ENCODE peak calls at places on chromosomes 1 and 21, in nine cellular contexts. One of them, this sample, is unnamed.

GRCh38 chr1:112852934-112853333 is 103.1 kb downstream of the SLC16A1 start:
- DNase-seq in right lobe of liver: no peak
- DNase-seq in adrenal gland: no peak
- DNase-seq in endodermal cell: no peak
- DNase-seq in Peyer's patch: no peak
- DNase-seq in pancreas: no peak
- DNase-seq in H9: no peak
- DNase-seq in SJCRH30: no peak
- DNase-seq in left ventricle myocardium inferior: no peak
- DNase-seq in this sample: no peak

GRCh38 chr1:202144510-202145324 is at the start of gene ARL8A:
- DNase-seq in adrenal gland: no peak
- DNase-seq in H9: no peak
- DNase-seq in endodermal cell: peak; percentile 86
- DNase-seq in pancreas: peak; percentile 69
- DNase-seq in left ventricle myocardium inferior: peak; percentile 82
- DNase-seq in Peyer's patch: peak; percentile 88
- DNase-seq in right lobe of liver: peak; percentile 86
- DNase-seq in SJCRH30: peak; percentile 60
- DNase-seq in this sample: peak; percentile 80

GRCh38 chr1:212219679-212220463 is 65.3 kb upstream of the PPP2R5A start:
- DNase-seq in endodermal cell: peak; percentile 68
- DNase-seq in H9: no peak
- DNase-seq in SJCRH30: peak; percentile 47
- DNase-seq in Peyer's patch: no peak
- DNase-seq in left ventricle myocardium inferior: no peak
- DNase-seq in adrenal gland: no peak
- DNase-seq in right lobe of liver: no peak
- DNase-seq in pancreas: no peak
- DNase-seq in this sample: no peak

GRCh38 chr1:39959651-39960333 is 4.8 kb downstream of the MFSD2A start:
- DNase-seq in pancreas: no peak
- DNase-seq in right lobe of liver: peak; percentile 70
- DNase-seq in H9: no peak
- DNase-seq in SJCRH30: no peak
- DNase-seq in left ventricle myocardium inferior: no peak
- DNase-seq in Peyer's patch: no peak
- DNase-seq in endodermal cell: no peak
- DNase-seq in adrenal gland: no peak
- DNase-seq in this sample: no peak

GRCh38 chr1:183622884-183623785 is 12.4 kb downstream of the ARPC5 start:
- DNase-seq in SJCRH30: peak; percentile 72
- DNase-seq in H9: peak; percentile 55
- DNase-seq in left ventricle myocardium inferior: peak; percentile 33
- DNase-seq in endodermal cell: peak; percentile 82
- DNase-seq in pancreas: peak; percentile 40
- DNase-seq in right lobe of liver: no peak
- DNase-seq in Peyer's patch: peak; percentile 77
- DNase-seq in adrenal gland: peak; percentile 54
- DNase-seq in this sample: peak; percentile 61

GRCh38 chr1:220983877-220984635 is 104.8 kb downstream of the HLX start:
- DNase-seq in pancreas: no peak
- DNase-seq in left ventricle myocardium inferior: no peak
- DNase-seq in right lobe of liver: peak; percentile 61
- DNase-seq in adrenal gland: no peak
- DNase-seq in Peyer's patch: no peak
- DNase-seq in SJCRH30: peak; percentile 17
- DNase-seq in H9: peak; percentile 59
- DNase-seq in endodermal cell: peak; percentile 84
- DNase-seq in this sample: no peak

GRCh38 chr1:29539971-29540370 is 303.6 kb downstream of the PTPRU start:
- DNase-seq in right lobe of liver: no peak
- DNase-seq in pancreas: no peak
- DNase-seq in Peyer's patch: peak; percentile 40
- DNase-seq in adrenal gland: no peak
- DNase-seq in left ventricle myocardium inferior: no peak
- DNase-seq in endodermal cell: peak; percentile 8
- DNase-seq in SJCRH30: no peak
- DNase-seq in H9: no peak
- DNase-seq in this sample: no peak

GRCh38 chr1:243275316-243275715 is 19.5 kb downstream of the SDCCAG8 start:
- DNase-seq in left ventricle myocardium inferior: no peak
- DNase-seq in H9: no peak
- DNase-seq in SJCRH30: no peak
- DNase-seq in Peyer's patch: no peak
- DNase-seq in right lobe of liver: no peak
- DNase-seq in endodermal cell: no peak
- DNase-seq in pancreas: no peak
- DNase-seq in adrenal gland: no peak
- DNase-seq in this sample: no peak

GRCh38 chr1:191022856-191023255 is 545.2 kb upstream of the BRINP3 start:
- DNase-seq in right lobe of liver: no peak
- DNase-seq in Peyer's patch: no peak
- DNase-seq in endodermal cell: no peak
- DNase-seq in left ventricle myocardium inferior: no peak
- DNase-seq in pancreas: no peak
- DNase-seq in adrenal gland: no peak
- DNase-seq in SJCRH30: peak; percentile 6
- DNase-seq in H9: no peak
- DNase-seq in this sample: no peak

GRCh38 chr1:203136409-203137042 is 9.0 kb downstream of the ADORA1 start:
- DNase-seq in pancreas: no peak
- DNase-seq in H9: no peak
- DNase-seq in right lobe of liver: no peak
- DNase-seq in adrenal gland: no peak
- DNase-seq in endodermal cell: no peak
- DNase-seq in left ventricle myocardium inferior: no peak
- DNase-seq in SJCRH30: no peak
- DNase-seq in Peyer's patch: no peak
- DNase-seq in this sample: no peak

GRCh38 chr21:30243691-30244090 is 27.8 kb upstream of the CLDN8 start:
- DNase-seq in pancreas: no peak
- DNase-seq in H9: no peak
- DNase-seq in left ventricle myocardium inferior: no peak
- DNase-seq in SJCRH30: no peak
- DNase-seq in adrenal gland: no peak
- DNase-seq in Peyer's patch: no peak
- DNase-seq in endodermal cell: no peak
- DNase-seq in right lobe of liver: no peak
- DNase-seq in this sample: no peak

GRCh38 chr1:27622828-27623227 is 12.2 kb downstream of the FGR start:
- DNase-seq in right lobe of liver: no peak
- DNase-seq in pancreas: no peak
- DNase-seq in SJCRH30: no peak
- DNase-seq in Peyer's patch: no peak
- DNase-seq in left ventricle myocardium inferior: no peak
- DNase-seq in endodermal cell: peak; percentile 74
- DNase-seq in adrenal gland: peak; percentile 12
- DNase-seq in H9: peak; percentile 74
- DNase-seq in this sample: no peak
- H3K4me1 ChIP-seq in right lobe of liver: no peaks in the 10 kb centered on the region
- H3K4me1 ChIP-seq in pancreas: no peaks in the 10 kb centered on the region
- H3K4me1 ChIP-seq in SJCRH30: no peaks in the 10 kb centered on the region
- H3K4me1 ChIP-seq in Peyer's patch: peaks cover 5% of the 10 kb centered on the region
- H3K4me1 ChIP-seq in left ventricle myocardium inferior: peaks cover 22% of the 10 kb centered on the region
- H3K4me1 ChIP-seq in endodermal cell: no peaks in the 10 kb centered on the region
- H3K4me1 ChIP-seq in adrenal gland: peaks cover 7% of the 10 kb centered on the region
- H3K4me1 ChIP-seq in H9: peaks cover 6% of the 10 kb centered on the region
- H3K4me1 ChIP-seq in this sample: no peaks in the 10 kb centered on the region

DNA sequence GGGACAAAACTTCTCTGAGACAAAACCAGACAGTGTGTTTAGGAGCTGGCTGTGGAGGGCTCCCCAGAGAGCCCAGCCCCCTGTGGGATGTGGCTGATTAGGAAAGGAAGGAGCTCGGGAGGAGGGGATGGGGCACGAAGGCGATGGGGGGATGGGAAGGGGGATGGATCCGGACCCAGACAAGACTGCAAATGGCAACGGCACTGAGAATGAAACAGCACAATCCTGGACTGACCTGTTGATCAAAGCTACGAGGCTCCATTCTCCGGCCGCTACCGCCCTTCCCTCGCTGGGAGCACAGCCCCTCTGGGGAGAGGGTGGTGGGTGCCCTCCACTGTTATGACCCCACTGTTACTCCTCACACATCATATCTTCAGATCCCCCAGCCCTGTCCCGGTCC is 33.2 kb downstream of the FOXO6 start:
- DNase-seq in pancreas: no peak
- DNase-seq in H9: no peak
- DNase-seq in adrenal gland: no peak
- DNase-seq in left ventricle myocardium inferior: no peak
- DNase-seq in right lobe of liver: no peak
- DNase-seq in Peyer's patch: no peak
- DNase-seq in endodermal cell: peak; percentile 56
- DNase-seq in SJCRH30: no peak
- DNase-seq in this sample: no peak
- H3K4me1 ChIP-seq in pancreas: peaks cover 3% of the 10 kb centered on the region
- H3K4me1 ChIP-seq in H9: peaks cover 6% of the 10 kb centered on the region
- H3K4me1 ChIP-seq in adrenal gland: no peaks in the 10 kb centered on the region
- H3K4me1 ChIP-seq in left ventricle myocardium inferior: peaks cover 42% of the 10 kb centered on the region
- H3K4me1 ChIP-seq in right lobe of liver: no peaks in the 10 kb centered on the region
- H3K4me1 ChIP-seq in Peyer's patch: no peaks in the 10 kb centered on the region
- H3K4me1 ChIP-seq in endodermal cell: no peaks in the 10 kb centered on the region
- H3K4me1 ChIP-seq in SJCRH30: peaks cover 57% of the 10 kb centered on the region
- H3K4me1 ChIP-seq in this sample: no peaks in the 10 kb centered on the region

DNA sequence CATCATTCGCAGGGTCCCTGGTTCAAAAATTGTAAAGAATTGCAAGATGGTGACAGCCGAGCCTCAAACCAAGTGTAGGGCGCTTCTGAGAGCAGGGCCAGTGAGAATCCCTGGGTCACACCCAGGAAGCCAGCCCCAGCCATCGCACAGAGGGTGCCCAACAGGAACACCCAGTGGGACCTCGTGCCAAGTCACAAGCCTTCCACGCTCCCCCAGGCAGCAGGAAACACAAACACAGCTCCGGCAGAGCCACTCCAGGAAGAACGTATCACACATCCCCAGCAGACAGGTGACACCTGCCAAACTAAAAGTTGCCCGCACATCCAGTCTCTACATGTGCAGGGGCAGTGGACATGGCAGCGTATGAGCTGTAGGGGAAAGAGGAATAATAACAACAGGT is 20.2 kb downstream of the DHRS3 start:
- DNase-seq in adrenal gland: peak; percentile 60
- DNase-seq in left ventricle myocardium inferior: peak; percentile 77
- DNase-seq in H9: no peak
- DNase-seq in pancreas: peak; percentile 64
- DNase-seq in endodermal cell: no peak
- DNase-seq in Peyer's patch: no peak
- DNase-seq in SJCRH30: no peak
- DNase-seq in right lobe of liver: peak; percentile 82
- DNase-seq in this sample: no peak
- H3K4me1 ChIP-seq in adrenal gland: peaks cover 17% of the 10 kb centered on the region
- H3K4me1 ChIP-seq in left ventricle myocardium inferior: peaks cover 100% of the 10 kb centered on the region
- H3K4me1 ChIP-seq in H9: peaks cover 6% of the 10 kb centered on the region
- H3K4me1 ChIP-seq in pancreas: peaks cover 71% of the 10 kb centered on the region
- H3K4me1 ChIP-seq in endodermal cell: peaks cover 2% of the 10 kb centered on the region
- H3K4me1 ChIP-seq in Peyer's patch: peaks cover 95% of the 10 kb centered on the region
- H3K4me1 ChIP-seq in SJCRH30: no peaks in the 10 kb centered on the region
- H3K4me1 ChIP-seq in right lobe of liver: peaks cover 3% of the 10 kb centered on the region
- H3K4me1 ChIP-seq in this sample: peaks cover 72% of the 10 kb centered on the region

GRCh38 chr1:64850846-64851245 is 106.0 kb downstream of the RAVER2 start:
- DNase-seq in left ventricle myocardium inferior: no peak
- DNase-seq in endodermal cell: no peak
- DNase-seq in H9: no peak
- DNase-seq in adrenal gland: no peak
- DNase-seq in pancreas: no peak
- DNase-seq in Peyer's patch: no peak
- DNase-seq in right lobe of liver: no peak
- DNase-seq in SJCRH30: no peak
- DNase-seq in this sample: no peak

GRCh38 chr1:64848812-64849211 is 103.9 kb downstream of the RAVER2 start:
- DNase-seq in adrenal gland: no peak
- DNase-seq in pancreas: no peak
- DNase-seq in endodermal cell: no peak
- DNase-seq in left ventricle myocardium inferior: no peak
- DNase-seq in H9: no peak
- DNase-seq in right lobe of liver: no peak
- DNase-seq in Peyer's patch: no peak
- DNase-seq in SJCRH30: no peak
- DNase-seq in this sample: no peak

GRCh38 chr1:64849942-64850341 is 105.1 kb downstream of the RAVER2 start:
- DNase-seq in left ventricle myocardium inferior: no peak
- DNase-seq in SJCRH30: no peak
- DNase-seq in right lobe of liver: no peak
- DNase-seq in H9: no peak
- DNase-seq in adrenal gland: no peak
- DNase-seq in pancreas: no peak
- DNase-seq in Peyer's patch: no peak
- DNase-seq in endodermal cell: no peak
- DNase-seq in this sample: no peak

GRCh38 chr1:64854674-64855073 is 109.8 kb downstream of the RAVER2 start:
- DNase-seq in H9: no peak
- DNase-seq in SJCRH30: no peak
- DNase-seq in right lobe of liver: no peak
- DNase-seq in pancreas: no peak
- DNase-seq in endodermal cell: no peak
- DNase-seq in left ventricle myocardium inferior: no peak
- DNase-seq in adrenal gland: no peak
- DNase-seq in Peyer's patch: no peak
- DNase-seq in this sample: no peak

DNA sequence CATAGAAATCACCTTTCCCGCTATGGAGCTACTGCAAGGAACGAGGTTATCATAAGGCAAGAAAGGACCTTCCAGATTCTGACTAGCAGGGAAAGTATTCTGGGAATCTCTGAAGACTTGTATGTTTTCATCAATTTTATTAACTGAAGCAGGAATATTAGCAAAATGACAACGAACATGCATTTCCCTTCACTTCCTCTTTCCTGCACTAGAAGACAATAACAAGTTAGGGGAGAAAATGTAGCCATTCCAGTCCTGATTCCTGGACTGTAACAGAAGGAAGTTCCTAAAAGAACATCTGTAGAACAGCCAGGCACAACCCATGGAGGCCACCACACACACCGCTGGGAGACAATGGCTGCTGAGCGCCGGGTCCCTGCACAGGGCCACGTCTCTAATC is 106.8 kb downstream of the RAVER2 start:
- DNase-seq in left ventricle myocardium inferior: no peak
- DNase-seq in pancreas: no peak
- DNase-seq in endodermal cell: no peak
- DNase-seq in Peyer's patch: no peak
- DNase-seq in adrenal gland: no peak
- DNase-seq in right lobe of liver: no peak
- DNase-seq in H9: no peak
- DNase-seq in SJCRH30: no peak
- DNase-seq in this sample: no peak
- H3K4me1 ChIP-seq in left ventricle myocardium inferior: peaks cover 10% of the 10 kb centered on the region
- H3K4me1 ChIP-seq in pancreas: no peaks in the 10 kb centered on the region
- H3K4me1 ChIP-seq in endodermal cell: no peaks in the 10 kb centered on the region
- H3K4me1 ChIP-seq in Peyer's patch: no peaks in the 10 kb centered on the region
- H3K4me1 ChIP-seq in adrenal gland: no peaks in the 10 kb centered on the region
- H3K4me1 ChIP-seq in right lobe of liver: no peaks in the 10 kb centered on the region
- H3K4me1 ChIP-seq in H9: no peaks in the 10 kb centered on the region
- H3K4me1 ChIP-seq in SJCRH30: no peaks in the 10 kb centered on the region
- H3K4me1 ChIP-seq in this sample: no peaks in the 10 kb centered on the region